ENCODE peak calls at places on chromosomes 16 and 17, in six cellular contexts. P, I, D, Y, U and G are unnamed samples.

GRCh38 chr16:68086860-68087268 is 1.7 kb downstream of the NFATC3 start:
- DNase-seq in P (peak; percentile 24), I (no peak), D (no peak), U (no peak), Y (no peak), G (peak; percentile 30)

GRCh38 chr16:20906225-20906870 is 5.8 kb downstream of the LYRM1 start:
- DNase-seq in Y (no peak), U (no peak), I (no peak), P (peak; percentile 93), D (no peak), G (peak; percentile 67)

GRCh38 chr17:64384253-64385186 is 6.1 kb downstream of the PECAM1 start:
- DNase-seq in D (no peak), U (no peak), I (no peak), P (no peak), Y (no peak), G (peak; percentile 30)

GRCh38 chr16:1539720-1540555 is 6.5 kb downstream of the TMEM204 start:
- DNase-seq in P (no peak), Y (no peak), I (no peak), U (no peak), D (no peak), G (no peak)

GRCh38 chr17:71063559-71063958 is 894.2 kb downstream of the KCNJ2 start:
- DNase-seq in U (no peak), I (no peak), D (no peak), Y (no peak), P (no peak), G (no peak)

GRCh38 chr17:66747561-66748275 is 87.2 kb upstream of the CACNG5 start:
- DNase-seq in I (no peak), U (no peak), D (no peak), P (peak; percentile 62), Y (no peak), G (peak; percentile 3)

GRCh38 chr16:66948034-66948821 is 12.8 kb upstream of the CES3 start:
- DNase-seq in D (no peak), U (no peak), I (no peak), Y (no peak), P (no peak), G (peak; percentile 68)

GRCh38 chr16:27978876-27979275 is 84.6 kb downstream of the GSG1L start:
- DNase-seq in U (no peak), D (no peak), I (no peak), Y (no peak), P (no peak), G (no peak)

GRCh38 chr17:66506641-66507040 is 204.2 kb downstream of the PRKCA start:
- DNase-seq in Y (no peak), I (no peak), D (no peak), P (peak; percentile 81), U (no peak), G (no peak)

GRCh38 chr17:34070712-34071111 is 184.4 kb upstream of the CCL2 start:
- DNase-seq in D (no peak), P (no peak), Y (no peak), I (no peak), U (no peak), G (no peak)

GRCh38 chr16:1909661-1910231 is 8.5 kb downstream of the HS3ST6 start:
- DNase-seq in D (no peak), P (no peak), I (no peak), Y (no peak), U (no peak), G (no peak)

GRCh38 chr16:66859397-66860068 is 15.3 kb downstream of the CA7 start:
- DNase-seq in P (no peak), D (no peak), Y (no peak), I (no peak), U (no peak), G (no peak)

GRCh38 chr16:29146266-29146665 is 161.4 kb downstream of the LAT start:
- DNase-seq in I (no peak), Y (no peak), U (no peak), D (no peak), P (no peak), G (no peak)

GRCh38 chr16:55464375-55464774 is 14.6 kb upstream of the MMP2 start:
- DNase-seq in D (no peak), P (no peak), Y (no peak), I (no peak), U (no peak), G (no peak)

GRCh38 chr17:80941171-80941570 is 50.5 kb upstream of the CHMP6 start:
- DNase-seq in D (no peak), P (no peak), U (no peak), I (no peak), Y (no peak), G (no peak)

GRCh38 chr16:70750893-70751467 is 50.0 kb downstream of the VAC14 start:
- DNase-seq in P (peak; percentile 100), U (no peak), Y (no peak), I (no peak), D (no peak), G (no peak)

GRCh38 chr17:39928868-39929651 is 1.5 kb downstream of the LRRC3C start:
- DNase-seq in I (no peak), U (no peak), D (no peak), P (peak; percentile 89), Y (no peak), G (peak; percentile 92)

GRCh38 chr17:76530826-76531500 is 6.5 kb downstream of the CYGB start:
- DNase-seq in U (no peak), I (no peak), D (no peak), Y (no peak), P (no peak), G (no peak)

GRCh38 chr16:53518550-53519416 is 15.8 kb upstream of the AKTIP start:
- DNase-seq in P (no peak), D (peak; percentile 96), Y (no peak), I (peak; percentile 80), U (peak; percentile 92), G (no peak)

GRCh38 chr16:53519417-53520091 is 16.5 kb upstream of the AKTIP start:
- DNase-seq in U (no peak), P (no peak), D (no peak), I (no peak), Y (no peak), G (no peak)

GRCh38 chr16:53517851-53518250 is 14.8 kb upstream of the AKTIP start:
- DNase-seq in Y (no peak), D (no peak), P (no peak), U (peak; percentile 51), I (no peak), G (no peak)

GRCh38 chr16:53515259-53515658 is 12.2 kb upstream of the AKTIP start:
- DNase-seq in P (no peak), U (no peak), D (no peak), Y (no peak), I (no peak), G (no peak)

DNA sequence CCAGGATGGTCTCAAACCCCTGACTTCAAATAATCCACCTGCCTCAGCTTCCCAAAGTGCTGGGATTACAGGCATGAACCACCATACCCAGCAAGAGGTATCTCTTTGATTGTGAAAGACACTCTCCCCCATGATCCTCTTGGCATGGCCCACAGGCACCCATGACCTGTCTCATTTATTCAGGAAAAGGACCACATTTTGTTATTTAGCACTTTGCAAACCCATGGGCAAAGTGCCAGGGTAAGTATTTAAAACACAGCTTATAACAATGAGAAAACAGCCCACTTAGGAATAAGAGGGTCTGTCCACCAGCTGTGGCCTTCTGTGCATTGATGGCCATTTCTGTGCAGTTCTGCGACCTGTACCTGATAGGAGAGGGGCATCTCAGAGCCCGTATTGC is 12.8 kb upstream of the AKTIP start:
- DNase-seq in I (no peak), Y (no peak), U (no peak), P (no peak), D (no peak), G (no peak)
- H3K4me2 ChIP-seq in I (no peak overlapping the region), Y (no peak overlapping the region), U (no peak overlapping the region), P (no peak overlapping the region), D (no peak overlapping the region), G (no peak overlapping the region)

GRCh38 chr16:3785413-3785812 is 68.1 kb upstream of the TRAP1 start:
- DNase-seq in I (no peak), U (no peak), D (no peak), P (no peak), Y (no peak), G (no peak)
- H3K36me3 ChIP-seq in I (peaks cover 45% of the 10 kb centered on the region), U (peaks cover 85% of the 10 kb centered on the region), D (peaks cover 1% of the 10 kb centered on the region), P (peaks cover 5% of the 10 kb centered on the region), Y (peaks cover 5% of the 10 kb centered on the region), G (peaks cover 10% of the 10 kb centered on the region)

GRCh38 chr17:7593296-7593695 is 3.4 kb upstream of the SOX15 start:
- DNase-seq in D (no peak), I (no peak), U (no peak), Y (no peak), P (no peak), G (no peak)

GRCh38 chr17:7590743-7591142 is 849 bp upstream of the SOX15 start:
- DNase-seq in I (no peak), D (no peak), P (peak; percentile 51), Y (peak; percentile 96), U (no peak), G (peak; percentile 60)

GRCh38 chr17:7592422-7593021 is 2.6 kb upstream of the SOX15 start:
- DNase-seq in P (no peak), D (no peak), U (no peak), I (no peak), Y (no peak), G (no peak)

GRCh38 chr17:7589891-7590611 is at the start of gene SOX15:
- DNase-seq in Y (peak; percentile 89), U (no peak), D (no peak), I (no peak), P (no peak), G (peak; percentile 69)

GRCh38 chr17:7591596-7591995 is 1.7 kb upstream of the SOX15 start:
- DNase-seq in I (no peak), U (no peak), Y (no peak), P (no peak), D (no peak), G (no peak)
- H3K27ac ChIP-seq in I (no peak overlapping the region), U (no peak overlapping the region), Y (peak overlapping the region; percentile 89), P (no peak overlapping the region), D (no peak overlapping the region), G (no peak overlapping the region)

DNA sequence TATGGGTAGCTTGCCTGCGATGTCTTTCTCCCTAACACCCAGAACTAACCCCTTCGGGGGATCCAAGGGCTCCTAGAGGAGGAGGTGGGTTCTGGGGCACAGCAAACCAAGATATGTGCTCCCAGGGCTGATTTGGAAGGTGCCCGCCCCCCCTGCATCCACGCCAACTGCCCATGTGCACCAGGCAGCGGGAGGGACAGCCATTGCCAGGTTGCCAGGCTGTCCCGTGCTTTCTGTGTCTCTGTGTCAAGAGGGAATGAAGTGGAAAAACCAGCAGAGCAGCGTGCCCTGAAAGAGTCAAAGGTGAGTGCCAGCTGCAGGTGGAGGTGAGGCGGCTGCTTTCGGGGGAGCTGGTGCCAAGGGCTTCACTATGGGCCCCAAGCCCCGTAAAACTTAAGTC is 6.4 kb downstream of the TEKT5 start:
- DNase-seq in P (no peak), U (no peak), D (no peak), Y (no peak), I (no peak), G (no peak)
- H3K4me2 ChIP-seq in P (no peak overlapping the region), U (no peak overlapping the region), D (no peak overlapping the region), Y (no peak overlapping the region), I (no peak overlapping the region), G (no peak overlapping the region)

DNA sequence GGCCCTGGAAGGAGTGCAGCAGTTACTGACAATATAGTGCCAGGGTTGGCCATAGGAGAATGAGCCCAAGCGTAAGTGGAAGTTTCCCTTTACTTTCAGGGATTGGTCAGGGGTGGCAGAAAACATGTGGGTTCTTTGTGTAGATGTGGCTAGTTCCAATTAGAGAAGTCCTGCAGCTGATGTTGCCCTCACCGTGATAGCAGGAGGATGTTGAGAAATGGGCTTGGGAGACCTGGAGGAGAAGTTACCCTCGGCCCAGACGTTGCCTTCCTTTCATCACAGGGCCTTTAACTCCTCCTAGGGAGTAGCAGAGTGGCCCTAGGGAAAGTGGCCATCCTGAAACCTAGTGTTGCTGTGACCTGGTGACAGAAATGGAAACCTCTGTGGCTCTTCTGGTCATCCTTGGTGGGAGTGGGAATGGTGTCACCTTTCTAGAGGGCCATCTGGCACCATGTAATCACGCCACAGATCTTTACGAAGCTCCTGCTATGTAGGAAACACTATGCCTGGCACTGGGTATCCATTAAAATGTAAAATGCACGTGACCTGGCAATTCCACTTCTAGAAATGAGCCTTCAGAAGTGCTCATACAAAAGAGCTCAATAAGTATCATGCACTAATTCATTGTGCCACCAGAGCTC is 6.7 kb downstream of the TMEM92 start:
- DNase-seq in D (no peak), U (no peak), I (no peak), Y (no peak), P (no peak), G (no peak)
- H3K36me3 ChIP-seq in D (no peaks in the 10 kb centered on the region), U (no peaks in the 10 kb centered on the region), I (no peaks in the 10 kb centered on the region), Y (no peaks in the 10 kb centered on the region), P (peaks cover 2% of the 10 kb centered on the region), G (no peaks in the 10 kb centered on the region)